ENCODE peak calls at places on chromosomes 2 and 18, in four cellular contexts. U is mesothelial cell of epicardium, P is NCI-H82, W is M059J. O is an unnamed sample.

GRCh38 chr2:30294147-30294546 is 62.8 kb downstream of the LBH start:
- DNase-seq in P (no peak), U (no peak), W (no peak), O (no peak)

GRCh38 chr2:27049422-27050280 is 1.8 kb upstream of the AGBL5 start:
- DNase-seq in U (no peak), P (peak), W (no peak), O (peak)

GRCh38 chr18:7987284-7987976 is 420.3 kb downstream of the PTPRM start:
- DNase-seq in P (peak), U (no peak), W (peak), O (no peak)

GRCh38 chr18:31942999-31943894 is at the start of gene TRAPPC8:
- DNase-seq in U (peak), P (peak), W (peak), O (peak)

GRCh38 chr2:212814941-212815340 is 276.3 kb upstream of the ERBB4 start:
- DNase-seq in W (no peak), U (no peak), P (no peak), O (no peak)

GRCh38 chr18:28284132-28284531 is 107.2 kb upstream of the CDH2 start:
- DNase-seq in U (no peak), W (peak), P (no peak), O (no peak)

GRCh38 chr18:60870261-60870966 is 462.8 kb upstream of the CDH20 start:
- DNase-seq in U (no peak), P (no peak), W (no peak), O (no peak)

GRCh38 chr18:62339106-62339988 is 14.2 kb downstream of the TNFRSF11A start:
- DNase-seq in P (no peak), U (no peak), W (peak), O (no peak)

GRCh38 chr18:74760436-74760835 is 162.8 kb downstream of the ZNF407 start:
- DNase-seq in U (no peak), P (no peak), W (peak), O (no peak)

GRCh38 chr2:51027968-51028367 is 4.0 kb downstream of the NRXN1 start:
- DNase-seq in U (no peak), W (no peak), P (peak), O (no peak)

GRCh38 chr2:23621616-23622015 is 236.6 kb downstream of the KLHL29 start:
- DNase-seq in W (no peak), U (no peak), P (no peak), O (no peak)

GRCh38 chr2:8242734-8243133 is 439.1 kb upstream of the ID2 start:
- DNase-seq in U (no peak), W (no peak), P (no peak), O (no peak)

GRCh38 chr2:154140249-154141025 is 268.7 kb downstream of the GALNT13 start:
- DNase-seq in P (no peak), U (no peak), W (no peak), O (no peak)

GRCh38 chr2:133755515-133756311 is 187.4 kb upstream of the NCKAP5 start:
- DNase-seq in P (no peak), W (peak), U (no peak), O (no peak)

GRCh38 chr2:122627388-122627787 is 871.9 kb downstream of the TSN start:
- DNase-seq in U (no peak), P (no peak), W (no peak), O (no peak)

GRCh38 chr2:152241956-152242355 is 66.4 kb upstream of the STAM2 start:
- DNase-seq in U (no peak), W (peak), P (no peak), O (no peak)

GRCh38 chr2:2845796-2846315 is 514.8 kb upstream of the MYT1L start:
- DNase-seq in W (no peak), P (no peak), U (no peak), O (no peak)

GRCh38 chr2:208306291-208306690 is 40.2 kb downstream of the PIKFYVE start:
- DNase-seq in U (no peak), P (no peak), W (no peak), O (no peak)

GRCh38 chr18:41378628-41379027 is 576.4 kb upstream of the PIK3C3 start:
- DNase-seq in W (peak), U (no peak), P (peak), O (no peak)

GRCh38 chr2:130756041-130756720 is 841 bp downstream of the AMER3 start:
- DNase-seq in W (no peak), U (peak), P (peak), O (peak)

GRCh38 chr2:218270721-218271486 is 585 bp downstream of the PNKD start:
- DNase-seq in U (no peak), P (peak), W (peak), O (peak)

GRCh38 chr2:2567776-2568175 is 236.7 kb upstream of the MYT1L start:
- DNase-seq in P (no peak), W (no peak), U (no peak), O (no peak)

GRCh38 chr2:206217743-206218520 is 56.5 kb upstream of the ZDBF2 start:
- DNase-seq in P (no peak), U (no peak), W (peak), O (no peak)

O was measured in MM.1S.